ENCODE peak calls at places on chromosomes 3 and 15, in eight cellular contexts. K is tibial artery, H is BJ, Q is epithelial cell of esophagus, N is foreskin fibroblast, X is AG04449, V is fibroblast of lung, W is DND-41. U is an unnamed sample.
A peak's percentile ranks its signal among the peaks of the same experiment; 100 is the strongest.

GRCh38 chr15:48058371-48058770 is 62.4 kb upstream of the SLC24A5 start:
- DNase-seq in K (no peak), H (no peak), Q (no peak), N (no peak), X (no peak), V (no peak), W (no peak), U (no peak)

GRCh38 chr3:46693038-46693896 is at the start of gene ALS2CL:
- DNase-seq in K (peak; percentile 47), H (no peak), Q (peak; percentile 82), N (peak; percentile 33), X (no peak), V (peak; percentile 6), W (no peak), U (no peak)

GRCh38 chr3:194187543-194187942 is 51.6 kb downstream of the HES1 start:
- DNase-seq in K (no peak), H (no peak), Q (no peak), N (no peak), X (no peak), V (no peak), W (peak; percentile 83), U (no peak)

GRCh38 chr3:178699810-178700209 is 163.6 kb downstream of the KCNMB2 start:
- DNase-seq in K (no peak), H (no peak), Q (peak; percentile 37), N (peak; percentile 21), X (no peak), V (peak; percentile 5), W (no peak), U (peak; percentile 38)

GRCh38 chr3:45552031-45552772 is 42.3 kb upstream of the LIMD1 start:
- DNase-seq in K (no peak), H (no peak), Q (no peak), N (peak; percentile 41), X (no peak), V (no peak), W (no peak), U (no peak)

GRCh38 chr3:158100681-158101080 is 5.5 kb downstream of the SHOX2 start:
- DNase-seq in K (no peak), H (no peak), Q (no peak), N (no peak), X (no peak), V (no peak), W (no peak), U (no peak)

GRCh38 chr3:36540898-36541518 is 160.7 kb downstream of the STAC start:
- DNase-seq in K (no peak), H (no peak), Q (peak; percentile 54), N (peak; percentile 75), X (no peak), V (peak; percentile 39), W (no peak), U (peak; percentile 31)

GRCh38 chr3:141368925-141369794 is 856 bp downstream of the ZBTB38 start:
- DNase-seq in K (no peak), H (no peak), Q (peak; percentile 69), N (peak; percentile 45), X (no peak), V (peak; percentile 86), W (no peak), U (no peak)

GRCh38 chr15:90583471-90584252 is 53.9 kb downstream of the CRTC3 start:
- DNase-seq in K (no peak), H (no peak), Q (no peak), N (no peak), X (no peak), V (no peak), W (no peak), U (no peak)

GRCh38 chr3:46467562-46467961 is 2.9 kb upstream of the LTF start:
- DNase-seq in K (no peak), H (no peak), Q (no peak), N (no peak), X (no peak), V (no peak), W (no peak), U (no peak)

GRCh38 chr3:139121513-139122220 is 77.0 kb upstream of the PRR23C start:
- DNase-seq in K (no peak), H (no peak), Q (peak; percentile 7), N (peak; percentile 66), X (no peak), V (peak; percentile 45), W (no peak), U (no peak)

GRCh38 chr3:53696401-53697172 is 149.6 kb downstream of the CHDH start:
- DNase-seq in K (no peak), H (no peak), Q (no peak), N (no peak), X (no peak), V (no peak), W (no peak), U (no peak)

GRCh38 chr3:72571052-72571451 is 277.2 kb downstream of the SHQ1 start:
- DNase-seq in K (no peak), H (no peak), Q (no peak), N (no peak), X (no peak), V (no peak), W (no peak), U (no peak)

GRCh38 chr15:75649848-75650247 is 2.1 kb downstream of the SNX33 start:
- DNase-seq in K (no peak), H (no peak), Q (no peak), N (no peak), X (no peak), V (no peak), W (no peak), U (no peak)
- H3K4me3 ChIP-seq in K (peak overlapping the region; percentile 79), H (peak overlapping the region; percentile 77), Q (peak overlapping the region; percentile 78), N (peak overlapping the region; percentile 71), X (peak overlapping the region; percentile 87), V (peak overlapping the region; percentile 1), W (no peak overlapping the region), U (peak overlapping the region; percentile 87)

GRCh38 chr3:30630238-30631030 is 24.0 kb downstream of the TGFBR2 start:
- DNase-seq in K (no peak), H (no peak), Q (no peak), N (no peak), X (no peak), V (no peak), W (no peak), U (no peak)

GRCh38 chr3:30632065-30632464 is 25.7 kb downstream of the TGFBR2 start:
- DNase-seq in K (no peak), H (no peak), Q (no peak), N (peak; percentile 65), X (no peak), V (no peak), W (no peak), U (no peak)

GRCh38 chr3:30629736-30630135 is 23.3 kb downstream of the TGFBR2 start:
- DNase-seq in K (no peak), H (no peak), Q (no peak), N (no peak), X (no peak), V (no peak), W (no peak), U (no peak)

GRCh38 chr3:30632521-30632920 is 26.1 kb downstream of the TGFBR2 start:
- DNase-seq in K (no peak), H (no peak), Q (no peak), N (no peak), X (no peak), V (no peak), W (no peak), U (no peak)

GRCh38 chr3:30631237-30631961 is 25.0 kb downstream of the TGFBR2 start:
- DNase-seq in K (no peak), H (no peak), Q (peak; percentile 45), N (peak; percentile 48), X (no peak), V (peak; percentile 65), W (no peak), U (no peak)
- H3K4me3 ChIP-seq in K (no peak overlapping the region), H (no peak overlapping the region), Q (no peak overlapping the region), N (no peak overlapping the region), X (no peak overlapping the region), V (no peak overlapping the region), W (no peak overlapping the region), U (no peak overlapping the region)

GRCh38 chr3:39148116-39149058 is 5.0 kb downstream of the CSRNP1 start:
- DNase-seq in K (no peak), H (no peak), Q (peak; percentile 55), N (peak; percentile 37), X (no peak), V (peak; percentile 58), W (peak; percentile 76), U (no peak)

GRCh38 chr3:39149498-39150169 is 3.8 kb downstream of the CSRNP1 start:
- DNase-seq in K (no peak), H (no peak), Q (no peak), N (no peak), X (no peak), V (no peak), W (no peak), U (no peak)

GRCh38 chr3:39150170-39150802 is 3.1 kb downstream of the CSRNP1 start:
- DNase-seq in K (no peak), H (no peak), Q (no peak), N (no peak), X (no peak), V (no peak), W (no peak), U (no peak)

GRCh38 chr3:39147711-39148115 is 5.7 kb downstream of the CSRNP1 start:
- DNase-seq in K (no peak), H (no peak), Q (no peak), N (peak; percentile 64), X (no peak), V (peak; percentile 48), W (peak; percentile 77), U (no peak)

DNA sequence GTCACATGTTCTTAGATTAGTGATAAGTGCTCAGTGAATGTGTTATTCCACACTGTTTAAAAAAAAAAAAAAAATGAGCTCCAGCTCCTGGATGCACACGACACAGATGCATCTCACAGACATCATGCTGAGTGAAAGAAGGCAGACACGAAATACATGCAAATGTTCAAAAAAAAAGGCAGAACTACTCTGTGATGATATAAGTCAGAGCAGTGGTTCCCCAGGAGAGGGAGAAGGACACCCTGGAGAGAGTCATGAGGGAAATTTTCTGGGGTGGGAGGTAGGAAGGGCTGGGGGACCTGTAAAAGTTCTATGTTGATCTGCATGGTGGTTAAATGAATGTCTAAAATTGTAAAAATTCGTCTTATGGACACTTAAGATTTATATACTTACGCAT is 4.3 kb downstream of the CSRNP1 start:
- DNase-seq in K (no peak), H (no peak), Q (no peak), N (no peak), X (no peak), V (no peak), W (no peak), U (no peak)
- H3K4me3 ChIP-seq in K (no peak overlapping the region), H (no peak overlapping the region), Q (no peak overlapping the region), N (no peak overlapping the region), X (no peak overlapping the region), V (no peak overlapping the region), W (no peak overlapping the region), U (no peak overlapping the region)

GRCh38 chr15:96359772-96360498 is 29.4 kb downstream of the NR2F2 start:
- DNase-seq in K (no peak), H (no peak), Q (peak; percentile 46), N (peak; percentile 77), X (no peak), V (peak; percentile 51), W (no peak), U (no peak)

GRCh38 chr15:96358006-96358794 is 27.7 kb downstream of the NR2F2 start:
- DNase-seq in K (no peak), H (no peak), Q (peak; percentile 31), N (peak; percentile 33), X (no peak), V (no peak), W (no peak), U (no peak)

GRCh38 chr15:96358795-96359190 is 28.3 kb downstream of the NR2F2 start:
- DNase-seq in K (no peak), H (no peak), Q (no peak), N (peak; percentile 5), X (no peak), V (no peak), W (no peak), U (no peak)

GRCh38 chr15:96360581-96361308 is 30.2 kb downstream of the NR2F2 start:
- DNase-seq in K (no peak), H (no peak), Q (no peak), N (peak; percentile 29), X (no peak), V (no peak), W (no peak), U (no peak)

GRCh38 chr15:96359371-96359771 is 28.9 kb downstream of the NR2F2 start:
- DNase-seq in K (no peak), H (no peak), Q (no peak), N (peak; percentile 25), X (no peak), V (no peak), W (no peak), U (no peak)
- H3K4me3 ChIP-seq in K (peak overlapping the region; percentile 59), H (no peak overlapping the region), Q (peak overlapping the region; percentile 41), N (peak overlapping the region; percentile 50), X (peak overlapping the region; percentile 55), V (no peak overlapping the region), W (no peak overlapping the region), U (no peak overlapping the region)